ENCODE peak calls at places on chromosomes 16 and 17, in five cellular contexts. One of them, this sample, is unnamed.

GRCh38 chr17:15263206-15263579 is 1.9 kb downstream of the PMP22 start:
- DNase-seq in IMR-90: peak; percentile 73
- DNase-seq in astrocyte of the spinal cord: peak; percentile 90
- DNase-seq in RWPE1: no peak
- DNase-seq in cardiac muscle cell: peak; percentile 51
- DNase-seq in this sample: peak; percentile 80

GRCh38 chr17:17236295-17237025 is 508 bp downstream of the FLCN start:
- DNase-seq in astrocyte of the spinal cord: peak; percentile 33
- DNase-seq in cardiac muscle cell: no peak
- DNase-seq in IMR-90: peak; percentile 31
- DNase-seq in RWPE1: peak; percentile 41
- DNase-seq in this sample: peak; percentile 64

GRCh38 chr16:535446-536405 is 8.2 kb downstream of the CAPN15 start:
- DNase-seq in RWPE1: peak; percentile 69
- DNase-seq in cardiac muscle cell: no peak
- DNase-seq in astrocyte of the spinal cord: peak; percentile 79
- DNase-seq in IMR-90: peak; percentile 52
- DNase-seq in this sample: peak; percentile 57

GRCh38 chr17:33816842-33817241 is 438.2 kb upstream of the CCL2 start:
- DNase-seq in IMR-90: no peak
- DNase-seq in RWPE1: no peak
- DNase-seq in astrocyte of the spinal cord: no peak
- DNase-seq in cardiac muscle cell: no peak
- DNase-seq in this sample: no peak

GRCh38 chr17:60153606-60154355 is 4.0 kb downstream of the CA4 start:
- DNase-seq in RWPE1: no peak
- DNase-seq in astrocyte of the spinal cord: no peak
- DNase-seq in cardiac muscle cell: no peak
- DNase-seq in IMR-90: no peak
- DNase-seq in this sample: no peak

GRCh38 chr16:75139498-75139897 is 8.8 kb upstream of the ZFP1 start:
- DNase-seq in RWPE1: no peak
- DNase-seq in IMR-90: no peak
- DNase-seq in cardiac muscle cell: no peak
- DNase-seq in astrocyte of the spinal cord: no peak
- DNase-seq in this sample: no peak

GRCh38 chr17:42675348-42675983 is 1.3 kb downstream of the PLEKHH3 start:
- DNase-seq in astrocyte of the spinal cord: no peak
- DNase-seq in RWPE1: no peak
- DNase-seq in IMR-90: no peak
- DNase-seq in cardiac muscle cell: peak; percentile 56
- DNase-seq in this sample: no peak

GRCh38 chr17:66296289-66296725 is 6.1 kb upstream of the PRKCA start:
- DNase-seq in IMR-90: no peak
- DNase-seq in cardiac muscle cell: peak; percentile 15
- DNase-seq in astrocyte of the spinal cord: no peak
- DNase-seq in RWPE1: no peak
- DNase-seq in this sample: no peak

GRCh38 chr16:63749256-63749655 is 1372.6 kb downstream of the CDH11 start:
- DNase-seq in IMR-90: no peak
- DNase-seq in RWPE1: no peak
- DNase-seq in astrocyte of the spinal cord: no peak
- DNase-seq in cardiac muscle cell: no peak
- DNase-seq in this sample: no peak

GRCh38 chr17:73387746-73388577 is 76.2 kb upstream of the CDC42EP4 start:
- DNase-seq in IMR-90: no peak
- DNase-seq in cardiac muscle cell: no peak
- DNase-seq in astrocyte of the spinal cord: peak; percentile 20
- DNase-seq in RWPE1: no peak
- DNase-seq in this sample: no peak

GRCh38 chr17:10751569-10751968 is 21.7 kb upstream of the TMEM220 start:
- DNase-seq in astrocyte of the spinal cord: no peak
- DNase-seq in IMR-90: no peak
- DNase-seq in cardiac muscle cell: no peak
- DNase-seq in RWPE1: no peak
- DNase-seq in this sample: no peak

GRCh38 chr16:66228791-66229190 is 137.7 kb upstream of the CDH5 start:
- DNase-seq in cardiac muscle cell: no peak
- DNase-seq in IMR-90: peak; percentile 38
- DNase-seq in astrocyte of the spinal cord: peak; percentile 23
- DNase-seq in RWPE1: no peak
- DNase-seq in this sample: no peak

GRCh38 chr17:77836557-77837041 is 121.9 kb upstream of the TNRC6C start:
- DNase-seq in astrocyte of the spinal cord: peak; percentile 53
- DNase-seq in RWPE1: peak; percentile 79
- DNase-seq in cardiac muscle cell: no peak
- DNase-seq in IMR-90: peak; percentile 60
- DNase-seq in this sample: no peak

GRCh38 chr17:42463976-42464400 is 5.3 kb downstream of the ATP6V0A1 start:
- DNase-seq in astrocyte of the spinal cord: no peak
- DNase-seq in IMR-90: no peak
- DNase-seq in cardiac muscle cell: no peak
- DNase-seq in RWPE1: no peak
- DNase-seq in this sample: no peak

GRCh38 chr17:73875346-73875745 is 231.1 kb upstream of the SDK2 start:
- DNase-seq in astrocyte of the spinal cord: no peak
- DNase-seq in RWPE1: no peak
- DNase-seq in cardiac muscle cell: no peak
- DNase-seq in IMR-90: no peak
- DNase-seq in this sample: no peak

GRCh38 chr17:80636356-80637285 is 92.0 kb downstream of the RPTOR start:
- DNase-seq in astrocyte of the spinal cord: no peak
- DNase-seq in IMR-90: no peak
- DNase-seq in cardiac muscle cell: no peak
- DNase-seq in RWPE1: no peak
- DNase-seq in this sample: no peak

GRCh38 chr17:49548506-49549310 is 27.0 kb upstream of the NXPH3 start:
- DNase-seq in RWPE1: no peak
- DNase-seq in cardiac muscle cell: peak; percentile 48
- DNase-seq in astrocyte of the spinal cord: peak; percentile 27
- DNase-seq in IMR-90: peak; percentile 30
- DNase-seq in this sample: peak; percentile 28

GRCh38 chr17:10482252-10482651 is 12.9 kb upstream of the MYH4 start:
- DNase-seq in cardiac muscle cell: no peak
- DNase-seq in RWPE1: no peak
- DNase-seq in astrocyte of the spinal cord: no peak
- DNase-seq in IMR-90: no peak
- DNase-seq in this sample: no peak

GRCh38 chr17:62366191-62366590 is 14.2 kb upstream of the EFCAB3 start:
- DNase-seq in astrocyte of the spinal cord: no peak
- DNase-seq in IMR-90: no peak
- DNase-seq in cardiac muscle cell: no peak
- DNase-seq in RWPE1: no peak
- DNase-seq in this sample: no peak
- TF ChIP-seq CTCF in astrocyte of the spinal cord: no peak
- TF ChIP-seq CTCF in IMR-90: no peak
- TF ChIP-seq CTCF in cardiac muscle cell: no peak
- TF ChIP-seq CTCF in RWPE1: no peak
- TF ChIP-seq CTCF in this sample: no peak

GRCh38 chr17:82566129-82566995 is 46.8 kb downstream of the FOXK2 start:
- DNase-seq in RWPE1: no peak
- DNase-seq in IMR-90: no peak
- DNase-seq in cardiac muscle cell: no peak
- DNase-seq in astrocyte of the spinal cord: no peak
- DNase-seq in this sample: no peak

GRCh38 chr17:82570282-82570681 is 50.8 kb downstream of the FOXK2 start:
- DNase-seq in cardiac muscle cell: peak; percentile 31
- DNase-seq in IMR-90: no peak
- DNase-seq in astrocyte of the spinal cord: no peak
- DNase-seq in RWPE1: no peak
- DNase-seq in this sample: no peak

GRCh38 chr17:82569621-82570020 is 50.1 kb downstream of the FOXK2 start:
- DNase-seq in cardiac muscle cell: no peak
- DNase-seq in RWPE1: no peak
- DNase-seq in IMR-90: no peak
- DNase-seq in astrocyte of the spinal cord: no peak
- DNase-seq in this sample: no peak

GRCh38 chr17:82567286-82567685 is 47.8 kb downstream of the FOXK2 start:
- DNase-seq in cardiac muscle cell: no peak
- DNase-seq in RWPE1: no peak
- DNase-seq in IMR-90: no peak
- DNase-seq in astrocyte of the spinal cord: no peak
- DNase-seq in this sample: no peak

DNA sequence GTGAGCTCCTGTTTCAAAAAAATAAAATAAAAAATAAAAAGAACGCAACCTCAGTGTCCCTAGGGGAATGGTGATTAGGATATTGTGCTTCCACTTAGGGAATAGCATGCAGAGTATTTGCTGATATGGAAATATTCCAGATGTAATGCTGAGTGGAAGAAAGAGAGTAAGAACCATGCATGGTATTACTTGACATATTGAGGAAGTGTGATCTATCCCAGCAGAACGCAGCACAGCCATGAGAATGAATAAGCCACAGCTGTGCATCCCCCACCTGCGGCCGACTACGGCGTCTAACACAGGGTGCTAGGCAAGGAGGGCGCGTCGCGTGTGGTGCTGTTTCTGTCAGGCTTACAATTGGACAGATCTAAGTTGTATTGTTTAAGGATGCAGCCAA is 49.5 kb downstream of the FOXK2 start:
- DNase-seq in RWPE1: no peak
- DNase-seq in IMR-90: no peak
- DNase-seq in cardiac muscle cell: no peak
- DNase-seq in astrocyte of the spinal cord: no peak
- DNase-seq in this sample: no peak
- TF ChIP-seq CTCF in RWPE1: no peak
- TF ChIP-seq CTCF in IMR-90: no peak
- TF ChIP-seq CTCF in cardiac muscle cell: no peak
- TF ChIP-seq CTCF in astrocyte of the spinal cord: no peak
- TF ChIP-seq CTCF in this sample: no peak

DNA sequence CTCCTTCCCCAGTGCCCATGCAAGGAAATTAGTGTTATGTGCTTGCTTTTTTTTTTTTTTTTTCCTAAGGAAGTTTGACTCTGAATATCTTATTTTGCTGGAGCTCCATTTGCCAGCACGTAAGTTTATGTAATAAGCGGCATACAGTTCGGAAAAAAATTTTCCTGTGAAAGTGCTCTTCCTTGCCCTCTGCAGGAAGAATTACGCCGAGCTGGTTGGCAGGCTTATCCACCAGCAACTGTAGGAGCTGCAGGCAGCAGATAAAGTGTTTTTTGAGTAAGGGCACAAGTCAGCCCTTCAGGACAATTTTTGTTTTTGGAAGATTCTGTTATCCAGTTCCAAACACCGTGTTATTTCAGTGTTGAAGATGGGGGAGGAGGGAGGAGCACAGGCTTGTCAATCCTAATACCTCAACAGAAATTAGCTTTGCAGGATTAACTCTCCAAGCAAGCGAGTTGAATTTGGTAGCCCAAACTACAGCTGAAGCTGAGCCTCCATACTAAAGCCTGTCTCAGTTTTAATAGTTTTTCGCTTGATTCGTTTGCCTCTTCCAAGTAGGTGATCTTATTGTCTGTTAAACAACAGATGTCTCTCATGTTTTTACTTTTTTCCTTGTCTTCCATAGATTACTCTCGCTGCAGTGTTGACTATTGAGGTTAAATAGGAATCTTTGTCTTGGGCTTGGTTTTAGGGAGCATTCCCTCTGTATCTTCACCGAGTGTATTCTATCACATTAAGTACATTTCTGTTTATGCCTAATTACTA is 1.1 kb downstream of the SPECC1 start:
- DNase-seq in IMR-90: peak; percentile 61
- DNase-seq in astrocyte of the spinal cord: peak; percentile 60
- DNase-seq in RWPE1: peak; percentile 32
- DNase-seq in cardiac muscle cell: peak; percentile 53
- DNase-seq in this sample: peak; percentile 63
- TF ChIP-seq CTCF in IMR-90: peak; percentile 47
- TF ChIP-seq CTCF in astrocyte of the spinal cord: peak; percentile 61
- TF ChIP-seq CTCF in RWPE1: peak; percentile 71
- TF ChIP-seq CTCF in cardiac muscle cell: peak; percentile 61
- TF ChIP-seq CTCF in this sample: peak; percentile 35

GRCh38 chr16:19210968-19211367 is 42.9 kb downstream of the SYT17 start:
- DNase-seq in IMR-90: no peak
- DNase-seq in cardiac muscle cell: no peak
- DNase-seq in RWPE1: no peak
- DNase-seq in astrocyte of the spinal cord: no peak
- DNase-seq in this sample: no peak

GRCh38 chr16:19210175-19210924 is 42.3 kb downstream of the SYT17 start:
- DNase-seq in astrocyte of the spinal cord: peak; percentile 4
- DNase-seq in IMR-90: peak; percentile 63
- DNase-seq in cardiac muscle cell: no peak
- DNase-seq in RWPE1: no peak
- DNase-seq in this sample: peak; percentile 2

GRCh38 chr16:19212059-19212458 is 44.0 kb downstream of the SYT17 start:
- DNase-seq in cardiac muscle cell: no peak
- DNase-seq in RWPE1: no peak
- DNase-seq in astrocyte of the spinal cord: no peak
- DNase-seq in IMR-90: no peak
- DNase-seq in this sample: no peak

GRCh38 chr16:19215705-19216104 is 47.7 kb downstream of the SYT17 start:
- DNase-seq in cardiac muscle cell: no peak
- DNase-seq in astrocyte of the spinal cord: no peak
- DNase-seq in IMR-90: no peak
- DNase-seq in RWPE1: no peak
- DNase-seq in this sample: no peak

DNA sequence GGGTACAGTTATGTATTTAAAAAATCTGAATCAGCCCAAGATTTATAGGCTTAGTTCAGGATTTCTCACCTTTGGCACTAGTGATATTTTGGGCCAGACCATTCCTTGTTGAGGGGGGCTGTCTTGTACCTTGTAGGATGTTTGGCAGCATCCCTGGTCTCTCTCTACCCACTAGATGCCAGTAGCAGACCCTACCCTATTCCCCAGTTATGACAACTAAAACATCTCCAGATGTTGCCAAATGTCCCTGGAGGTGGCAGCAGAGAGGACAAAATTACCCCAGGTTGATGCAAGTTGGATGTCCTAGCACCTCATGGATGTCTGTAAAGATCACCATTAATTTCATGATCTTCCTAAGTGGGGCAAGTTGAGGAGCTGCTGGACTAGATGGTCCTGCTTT is 45.8 kb downstream of the SYT17 start:
- DNase-seq in astrocyte of the spinal cord: no peak
- DNase-seq in cardiac muscle cell: no peak
- DNase-seq in RWPE1: no peak
- DNase-seq in IMR-90: no peak
- DNase-seq in this sample: no peak
- TF ChIP-seq CTCF in astrocyte of the spinal cord: no peak
- TF ChIP-seq CTCF in cardiac muscle cell: no peak
- TF ChIP-seq CTCF in RWPE1: no peak
- TF ChIP-seq CTCF in IMR-90: no peak
- TF ChIP-seq CTCF in this sample: peak; percentile 27